ENCODE peak calls at places on chromosomes 13 and 19, in six cellular contexts. C is neural crest cell, S is cardiac muscle cell, L is esophagus squamous epithelium, W is C1 segment of cervical spinal cord, M is PC-9. N is an unnamed sample.

GRCh38 chr13:41900918-41901317 is 60.0 kb downstream of the VWA8 start:
- DNase-seq in C (no peak), W (no peak), L (no peak), M (no peak), S (no peak), N (no peak)

GRCh38 chr13:83515267-83515666 is 367.0 kb downstream of the SLITRK1 start:
- DNase-seq in S (no peak), W (no peak), L (no peak), M (no peak), C (no peak), N (no peak)

GRCh38 chr19:43664008-43664407 is 6.0 kb downstream of the PLAUR start:
- DNase-seq in C (no peak), S (no peak), W (no peak), M (no peak), L (no peak), N (no peak)

GRCh38 chr13:102443234-102443633 is 41.4 kb upstream of the FGF14 start:
- DNase-seq in C (no peak), L (no peak), S (no peak), M (no peak), W (no peak), N (no peak)

GRCh38 chr19:28883241-28883693 is 329.7 kb downstream of the UQCRFS1 start:
- DNase-seq in W (no peak), S (peak; percentile 74), M (no peak), C (no peak), L (no peak), N (no peak)

GRCh38 chr19:13718733-13719132 is 45.6 kb upstream of the MRI1 start:
- DNase-seq in M (peak; percentile 57), L (no peak), W (no peak), C (no peak), S (peak; percentile 60), N (peak; percentile 49)

GRCh38 chr19:10402441-10403038 is 802 bp downstream of the CDC37 start:
- DNase-seq in M (peak; percentile 44), C (no peak), W (no peak), L (no peak), S (no peak), N (no peak)

GRCh38 chr13:77698211-77699058 is 948 bp downstream of the SLAIN1 start:
- DNase-seq in W (peak; percentile 47), L (no peak), C (peak; percentile 32), S (peak; percentile 63), M (no peak), N (peak; percentile 70)

GRCh38 chr19:40831502-40832430 is 18.5 kb downstream of the CYP2A6 start:
- DNase-seq in S (no peak), M (peak; percentile 98), W (no peak), L (no peak), C (no peak), N (no peak)

GRCh38 chr13:27289016-27289665 is 18.5 kb downstream of the RASL11A start:
- DNase-seq in W (no peak), C (no peak), M (no peak), L (no peak), S (no peak), N (no peak)

N was measured in Peyer's patch.